ENCODE peak calls at places on chromosomes 3 and 15, in four cellular contexts. One of them, this sample, is unnamed.

GRCh38 chr3:135009014-135009413 is 214.0 kb downstream of the EPHB1 start:
- DNase-seq in left cardiac atrium: no peak
- DNase-seq in iPS-NIHi11: no peak
- DNase-seq in transverse colon: no peak
- DNase-seq in this sample: no peak

GRCh38 chr3:34174740-34175139 is 376.3 kb downstream of the PDCD6IP start:
- DNase-seq in left cardiac atrium: no peak
- DNase-seq in iPS-NIHi11: no peak
- DNase-seq in transverse colon: no peak
- DNase-seq in this sample: no peak

GRCh38 chr15:73984208-73984979 is 7.7 kb downstream of the STOML1 start:
- DNase-seq in left cardiac atrium: no peak
- DNase-seq in iPS-NIHi11: no peak
- DNase-seq in transverse colon: no peak
- DNase-seq in this sample: no peak

GRCh38 chr3:127792664-127793292 is 29.5 kb downstream of the MGLL start:
- DNase-seq in left cardiac atrium: peak
- DNase-seq in iPS-NIHi11: no peak
- DNase-seq in transverse colon: peak
- DNase-seq in this sample: no peak

GRCh38 chr3:135895106-135895733 is 70.3 kb upstream of the PPP2R3A start:
- DNase-seq in left cardiac atrium: peak
- DNase-seq in iPS-NIHi11: peak
- DNase-seq in transverse colon: peak
- DNase-seq in this sample: peak

GRCh38 chr3:57864853-57865252 is 108.7 kb downstream of the SLMAP start:
- DNase-seq in left cardiac atrium: no peak
- DNase-seq in iPS-NIHi11: peak
- DNase-seq in transverse colon: no peak
- DNase-seq in this sample: no peak

GRCh38 chr3:141050913-141051632 is at the start of gene SPSB4:
- DNase-seq in left cardiac atrium: peak
- DNase-seq in iPS-NIHi11: peak
- DNase-seq in transverse colon: peak
- DNase-seq in this sample: peak

GRCh38 chr3:64048631-64049061 is 25.4 kb upstream of the PSMD6 start:
- DNase-seq in left cardiac atrium: no peak
- DNase-seq in iPS-NIHi11: no peak
- DNase-seq in transverse colon: no peak
- DNase-seq in this sample: no peak

GRCh38 chr3:184911570-184911969 is 99.6 kb downstream of the VPS8 start:
- DNase-seq in left cardiac atrium: no peak
- DNase-seq in iPS-NIHi11: no peak
- DNase-seq in transverse colon: no peak
- DNase-seq in this sample: peak

GRCh38 chr15:81754078-81754477 is 291.7 kb downstream of the MEX3B start:
- DNase-seq in left cardiac atrium: no peak
- DNase-seq in iPS-NIHi11: no peak
- DNase-seq in transverse colon: no peak
- DNase-seq in this sample: no peak

GRCh38 chr3:55615039-55615693 is 128.1 kb upstream of the WNT5A start:
- DNase-seq in left cardiac atrium: no peak
- DNase-seq in iPS-NIHi11: no peak
- DNase-seq in transverse colon: no peak
- DNase-seq in this sample: no peak

GRCh38 chr15:30865257-30865656 is 38.5 kb upstream of the FAN1 start:
- DNase-seq in left cardiac atrium: no peak
- DNase-seq in iPS-NIHi11: no peak
- DNase-seq in transverse colon: no peak
- DNase-seq in this sample: no peak

GRCh38 chr3:128845695-128846491 is 33.5 kb upstream of the ACAD9 start:
- DNase-seq in left cardiac atrium: peak
- DNase-seq in iPS-NIHi11: peak
- DNase-seq in transverse colon: peak
- DNase-seq in this sample: peak

GRCh38 chr15:73794501-73795133 is 41.5 kb upstream of the INSYN1 start:
- DNase-seq in left cardiac atrium: no peak
- DNase-seq in iPS-NIHi11: no peak
- DNase-seq in transverse colon: no peak
- DNase-seq in this sample: no peak

This sample was measured in neural progenitor cell.